ENCODE peak calls at places on chromosomes 6 and 20, in seven cellular contexts. One of them, this sample, is unnamed.

GRCh38 chr6:39203804-39204495 is 25.3 kb downstream of the KCNK5 start:
- DNase-seq in stimulated activated CD4-positive, alpha-beta T cell treated with anti-CD3 and anti-CD28 coated beads, Interleukin-15, amount 100 ng/mL, for 24 hours: no peak
- DNase-seq in BJ: no peak
- DNase-seq in choroid plexus epithelial cell: no peak
- DNase-seq in HFFc6: no peak
- DNase-seq in brain microvascular endothelial cell: no peak
- DNase-seq in posterior cingulate gyrus: no peak
- DNase-seq in this sample: no peak

GRCh38 chr20:48843125-48843806 is 15.5 kb upstream of the PREX1 start:
- DNase-seq in brain microvascular endothelial cell: no peak
- DNase-seq in BJ: no peak
- DNase-seq in HFFc6: no peak
- DNase-seq in stimulated activated CD4-positive, alpha-beta T cell treated with anti-CD3 and anti-CD28 coated beads, Interleukin-15, amount 100 ng/mL, for 24 hours: no peak
- DNase-seq in choroid plexus epithelial cell: no peak
- DNase-seq in posterior cingulate gyrus: no peak
- DNase-seq in this sample: no peak

GRCh38 chr6:122082370-122082769 is 317.1 kb upstream of the HSF2 start:
- DNase-seq in brain microvascular endothelial cell: no peak
- DNase-seq in choroid plexus epithelial cell: no peak
- DNase-seq in BJ: no peak
- DNase-seq in stimulated activated CD4-positive, alpha-beta T cell treated with anti-CD3 and anti-CD28 coated beads, Interleukin-15, amount 100 ng/mL, for 24 hours: no peak
- DNase-seq in HFFc6: no peak
- DNase-seq in posterior cingulate gyrus: no peak
- DNase-seq in this sample: no peak

GRCh38 chr6:127518710-127519468 is at the start of gene MTCL3:
- DNase-seq in posterior cingulate gyrus: peak
- DNase-seq in HFFc6: no peak
- DNase-seq in choroid plexus epithelial cell: peak
- DNase-seq in brain microvascular endothelial cell: peak
- DNase-seq in stimulated activated CD4-positive, alpha-beta T cell treated with anti-CD3 and anti-CD28 coated beads, Interleukin-15, amount 100 ng/mL, for 24 hours: peak
- DNase-seq in BJ: no peak
- DNase-seq in this sample: peak

GRCh38 chr6:42394151-42394550 is 57.6 kb downstream of the TRERF1 start:
- DNase-seq in BJ: no peak
- DNase-seq in brain microvascular endothelial cell: no peak
- DNase-seq in posterior cingulate gyrus: no peak
- DNase-seq in HFFc6: no peak
- DNase-seq in choroid plexus epithelial cell: no peak
- DNase-seq in stimulated activated CD4-positive, alpha-beta T cell treated with anti-CD3 and anti-CD28 coated beads, Interleukin-15, amount 100 ng/mL, for 24 hours: no peak
- DNase-seq in this sample: no peak

GRCh38 chr6:160534050-160534696 is 129.9 kb downstream of the LPA start:
- DNase-seq in BJ: no peak
- DNase-seq in choroid plexus epithelial cell: peak
- DNase-seq in brain microvascular endothelial cell: peak
- DNase-seq in posterior cingulate gyrus: peak
- DNase-seq in HFFc6: no peak
- DNase-seq in stimulated activated CD4-positive, alpha-beta T cell treated with anti-CD3 and anti-CD28 coated beads, Interleukin-15, amount 100 ng/mL, for 24 hours: peak
- DNase-seq in this sample: peak

GRCh38 chr6:78192057-78192456 is 539.2 kb downstream of the MEI4 start:
- DNase-seq in BJ: no peak
- DNase-seq in choroid plexus epithelial cell: no peak
- DNase-seq in brain microvascular endothelial cell: no peak
- DNase-seq in stimulated activated CD4-positive, alpha-beta T cell treated with anti-CD3 and anti-CD28 coated beads, Interleukin-15, amount 100 ng/mL, for 24 hours: no peak
- DNase-seq in posterior cingulate gyrus: no peak
- DNase-seq in HFFc6: no peak
- DNase-seq in this sample: no peak

GRCh38 chr6:138504764-138505689 is 5.7 kb upstream of the NHSL1 start:
- DNase-seq in BJ: no peak
- DNase-seq in HFFc6: no peak
- DNase-seq in stimulated activated CD4-positive, alpha-beta T cell treated with anti-CD3 and anti-CD28 coated beads, Interleukin-15, amount 100 ng/mL, for 24 hours: no peak
- DNase-seq in posterior cingulate gyrus: no peak
- DNase-seq in brain microvascular endothelial cell: no peak
- DNase-seq in choroid plexus epithelial cell: no peak
- DNase-seq in this sample: no peak

GRCh38 chr6:3195695-3196497 is 31.6 kb downstream of the TUBB2B start:
- DNase-seq in brain microvascular endothelial cell: no peak
- DNase-seq in stimulated activated CD4-positive, alpha-beta T cell treated with anti-CD3 and anti-CD28 coated beads, Interleukin-15, amount 100 ng/mL, for 24 hours: no peak
- DNase-seq in HFFc6: no peak
- DNase-seq in choroid plexus epithelial cell: no peak
- DNase-seq in posterior cingulate gyrus: no peak
- DNase-seq in BJ: no peak
- DNase-seq in this sample: no peak

GRCh38 chr20:45341939-45342862 is 6.0 kb downstream of the SDC4 start:
- DNase-seq in BJ: no peak
- DNase-seq in choroid plexus epithelial cell: peak
- DNase-seq in stimulated activated CD4-positive, alpha-beta T cell treated with anti-CD3 and anti-CD28 coated beads, Interleukin-15, amount 100 ng/mL, for 24 hours: no peak
- DNase-seq in posterior cingulate gyrus: peak
- DNase-seq in HFFc6: peak
- DNase-seq in brain microvascular endothelial cell: no peak
- DNase-seq in this sample: no peak